ENCODE peak calls at places on chromosomes 3 and 15, in four cellular contexts. E is stromal cell of bone marrow, D is Right ventricle myocardium superior, Z is mesendoderm. U is an unnamed sample.

GRCh38 chr3:13124631-13125030 is 51.4 kb upstream of the IQSEC1 start:
- DNase-seq in E (no peak), D (peak; percentile 22), Z (no peak), U (no peak)

GRCh38 chr3:59388555-59389280 is 338.9 kb upstream of the CFAP20DC start:
- DNase-seq in E (no peak), D (no peak), Z (no peak), U (no peak)

GRCh38 chr3:42654331-42655201 is 1.1 kb downstream of the ZBTB47 start:
- DNase-seq in E (no peak), D (peak; percentile 74), Z (peak; percentile 91), U (no peak)

GRCh38 chr15:81160312-81161214 is 26.5 kb downstream of the CFAP161 start:
- DNase-seq in E (peak; percentile 75), D (peak; percentile 77), Z (no peak), U (no peak)

GRCh38 chr3:79085166-79085565 is 682.6 kb downstream of the ROBO1 start:
- DNase-seq in E (no peak), D (no peak), Z (no peak), U (no peak)

GRCh38 chr3:161150001-161150525 is 44.9 kb upstream of the B3GALNT1 start:
- DNase-seq in E (peak; percentile 49), D (no peak), Z (no peak), U (no peak)

GRCh38 chr3:72015463-72015862 is 230.5 kb upstream of the PROK2 start:
- DNase-seq in E (no peak), D (no peak), Z (no peak), U (no peak)

GRCh38 chr15:77413687-77414349 is 6.1 kb downstream of the PEAK1 start:
- DNase-seq in E (no peak), D (no peak), Z (no peak), U (no peak)

GRCh38 chr15:87792250-87793030 is 464.1 kb downstream of the NTRK3 start:
- DNase-seq in E (no peak), D (no peak), Z (peak; percentile 6), U (no peak)

GRCh38 chr3:157436583-157437300 is at the start of gene PTX3:
- DNase-seq in E (peak; percentile 80), D (no peak), Z (peak; percentile 37), U (peak; percentile 84)

GRCh38 chr15:23416349-23417276 is 30.4 kb downstream of the GOLGA6L2 start:
- DNase-seq in E (no peak), D (no peak), Z (no peak), U (no peak)

GRCh38 chr15:65334586-65335231 is 30.2 kb downstream of the RNU5B-1 start:
- DNase-seq in E (no peak), D (no peak), Z (peak; percentile 78), U (no peak)

GRCh38 chr3:192905980-192906678 is 11.5 kb downstream of the MB21D2 start:
- DNase-seq in E (no peak), D (no peak), Z (no peak), U (no peak)

GRCh38 chr15:40242671-40243070 is 3.8 kb downstream of the PAK6 start:
- DNase-seq in E (no peak), D (no peak), Z (no peak), U (no peak)

GRCh38 chr3:463793-464192 is 267.2 kb downstream of the CHL1 start:
- DNase-seq in E (no peak), D (no peak), Z (no peak), U (no peak)

GRCh38 chr15:63288342-63288741 is 10.9 kb downstream of the APH1B start:
- DNase-seq in E (no peak), D (no peak), Z (no peak), U (no peak)

GRCh38 chr3:71987089-71987735 is 202.3 kb upstream of the PROK2 start:
- DNase-seq in E (no peak), D (no peak), Z (peak; percentile 68), U (no peak)

GRCh38 chr3:4532535-4533112 is 39.5 kb downstream of the ITPR1 start:
- DNase-seq in E (no peak), D (no peak), Z (peak; percentile 47), U (no peak)

GRCh38 chr15:98648654-98649537 is 557 bp downstream of the IGF1R start:
- DNase-seq in E (no peak), D (peak; percentile 77), Z (peak; percentile 78), U (peak; percentile 29)

GRCh38 chr15:71400347-71400746 is 285.1 kb downstream of the THSD4 start:
- DNase-seq in E (no peak), D (no peak), Z (no peak), U (no peak)

U was measured in HL-60.